ENCODE peak calls at places on chromosomes 3 and 15, in six cellular contexts. F is GM20000, T is GM06990, I is AG10803, W is neural progenitor cell, O is adrenal gland. E is an unnamed sample.

GRCh38 chr3:129936757-129937156 is 37.8 kb upstream of the TRH start:
- DNase-seq in W (peak), O (peak), T (no peak), I (peak), F (no peak), E (no peak)

GRCh38 chr15:68429691-68430470 is 2.1 kb downstream of the ITGA11 start:
- DNase-seq in T (no peak), O (no peak), W (no peak), F (no peak), I (peak), E (no peak)

GRCh38 chr15:76285241-76285825 is 25.9 kb downstream of the ETFA start:
- DNase-seq in F (peak), W (no peak), T (no peak), I (peak), O (no peak), E (no peak)

GRCh38 chr3:129144786-129145185 is 16.1 kb downstream of the ISY1 start:
- DNase-seq in O (no peak), F (no peak), T (no peak), I (no peak), W (no peak), E (no peak)

GRCh38 chr3:188391597-188391996 is 237.6 kb downstream of the LPP start:
- DNase-seq in W (no peak), O (no peak), T (no peak), I (no peak), F (no peak), E (no peak)

GRCh38 chr3:30804983-30805382 is 89.5 kb downstream of the GADL1 start:
- DNase-seq in T (no peak), F (no peak), W (no peak), I (no peak), O (no peak), E (no peak)

GRCh38 chr3:151011427-151011826 is 38.9 kb upstream of the CLRN1 start:
- DNase-seq in T (no peak), F (no peak), W (peak), I (peak), O (no peak), E (no peak)

GRCh38 chr3:152969557-152970300 is 134.8 kb downstream of the P2RY1 start:
- DNase-seq in W (no peak), F (no peak), T (no peak), O (no peak), I (peak), E (no peak)

GRCh38 chr15:40695469-40695910 is 516 bp downstream of the RAD51 start:
- DNase-seq in F (peak), O (no peak), T (no peak), W (no peak), I (peak), E (peak)

GRCh38 chr3:138062626-138063025 is 52.7 kb downstream of the CLDN18 start:
- DNase-seq in O (peak), T (no peak), I (peak), F (no peak), W (no peak), E (no peak)

GRCh38 chr3:75951941-75952340 is 166.6 kb upstream of the ZNF717 start:
- DNase-seq in F (no peak), I (no peak), W (no peak), T (no peak), O (no peak), E (no peak)

GRCh38 chr3:64488938-64489337 is 198.9 kb downstream of the ADAMTS9 start:
- DNase-seq in W (peak), I (no peak), O (no peak), T (no peak), F (no peak), E (no peak)

GRCh38 chr15:39404767-39405173 is 176.1 kb upstream of the THBS1 start:
- DNase-seq in W (no peak), T (no peak), I (peak), O (no peak), F (no peak), E (no peak)

GRCh38 chr3:105821433-105821832 is 47.4 kb downstream of the CBLB start:
- DNase-seq in W (no peak), T (no peak), I (no peak), O (no peak), F (no peak), E (no peak)

GRCh38 chr15:62606376-62607164 is 436.0 kb upstream of the TPM1 start:
- DNase-seq in T (no peak), W (no peak), F (no peak), I (peak), O (no peak), E (no peak)
- TF ChIP-seq CTCF in T (no peak), W (no peak), F (no peak), I (no peak), O (no peak), E (no peak)

GRCh38 chr15:24745276-24745675 is 69.7 kb downstream of the NPAP1 start:
- DNase-seq in O (no peak), F (no peak), W (peak), I (no peak), T (no peak), E (no peak)
- TF ChIP-seq CTCF in O (no peak), F (no peak), W (peak), I (no peak), T (no peak), E (no peak)

DNA sequence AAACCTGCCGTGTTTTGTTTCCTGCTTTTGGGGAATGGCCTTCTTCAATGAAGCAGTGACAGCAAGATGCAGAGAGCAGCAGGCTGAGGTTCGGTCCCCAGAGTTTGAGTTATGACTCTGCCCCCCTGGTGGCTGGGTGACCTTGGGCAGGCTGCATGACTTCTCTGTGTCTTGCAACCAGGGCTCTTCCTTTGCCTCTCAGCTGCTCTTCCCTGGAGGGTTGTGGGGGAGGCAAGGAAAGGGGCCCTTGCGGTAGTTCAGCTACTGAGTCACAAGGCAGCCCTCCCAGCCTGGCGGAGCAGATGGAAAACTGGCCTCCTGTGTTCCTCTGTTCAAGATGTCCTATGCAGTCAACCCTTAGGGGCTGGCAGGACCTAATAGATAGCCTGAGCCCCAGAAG is 17.1 kb downstream of the CTXND1 start:
- DNase-seq in F (peak), W (peak), I (peak), O (peak), T (peak), E (peak)
- TF ChIP-seq CTCF in F (peak), W (peak), I (peak), O (peak), T (peak), E (peak)

GRCh38 chr15:95024388-95024787 is 793.0 kb downstream of the MCTP2 start:
- DNase-seq in I (peak), W (peak), O (no peak), F (no peak), T (no peak), E (no peak)
- TF ChIP-seq CTCF in I (peak), W (peak), O (no peak), F (no peak), T (peak), E (peak)

GRCh38 chr15:92580933-92581445 is 74.6 kb downstream of the FAM174B start:
- DNase-seq in W (no peak), T (no peak), O (no peak), F (no peak), I (no peak), E (no peak)
- TF ChIP-seq CTCF in W (no peak), T (no peak), O (no peak), F (no peak), I (no peak), E (no peak)

DNA sequence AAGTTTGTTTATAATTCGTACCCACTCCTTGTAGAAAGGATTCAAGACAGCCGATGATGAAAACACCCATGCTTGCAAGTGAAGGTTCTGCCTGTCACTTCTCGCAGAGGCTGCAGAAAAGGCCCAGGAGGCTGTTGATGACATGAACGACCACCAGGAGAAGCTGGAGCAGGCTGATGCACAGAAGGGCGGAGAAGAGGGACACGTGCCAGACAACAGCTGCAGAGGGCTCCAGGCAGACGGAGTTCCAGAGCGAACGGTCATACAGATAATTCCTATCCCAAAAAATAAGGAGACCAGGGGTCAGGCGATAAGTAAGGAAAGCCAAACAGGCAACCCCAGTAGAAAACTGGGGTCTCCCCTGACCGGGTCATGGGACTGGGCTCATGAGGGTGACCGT is 5.7 kb upstream of the DYNLT2B start:
- DNase-seq in W (peak), O (no peak), F (no peak), I (peak), T (no peak), E (no peak)
- TF ChIP-seq CTCF in W (peak), O (no peak), F (no peak), I (peak), T (no peak), E (no peak)

GRCh38 chr3:13883681-13884080 is 3.8 kb upstream of the WNT7A start:
- DNase-seq in T (no peak), O (no peak), I (no peak), W (no peak), F (no peak), E (no peak)

GRCh38 chr3:13885704-13886010 is 5.8 kb upstream of the WNT7A start:
- DNase-seq in F (no peak), I (no peak), T (no peak), W (no peak), O (no peak), E (no peak)

GRCh38 chr3:13886593-13887129 is 6.8 kb upstream of the WNT7A start:
- DNase-seq in I (no peak), W (no peak), O (no peak), F (no peak), T (no peak), E (no peak)

GRCh38 chr3:13882876-13883275 is 3.0 kb upstream of the WNT7A start:
- DNase-seq in O (no peak), T (no peak), F (no peak), W (no peak), I (no peak), E (no peak)

GRCh38 chr3:13884851-13885703 is 5.2 kb upstream of the WNT7A start:
- DNase-seq in F (peak), T (no peak), I (no peak), W (peak), O (no peak), E (peak)
- TF ChIP-seq CTCF in F (peak), T (peak), I (peak), W (peak), O (peak), E (peak)